ENCODE peak calls at places on chromosomes 11 and 22, in four cellular contexts. H is astrocyte of the spinal cord, K is choroid plexus epithelial cell, Q is neural crest cell. U is an unnamed sample.

GRCh38 chr11:33375236-33375635 is 118.1 kb downstream of the HIPK3 start:
- DNase-seq in Q (no peak), H (no peak), K (no peak), U (no peak)

GRCh38 chr11:57905439-57905838 is 118.2 kb upstream of the OR9Q1 start:
- DNase-seq in Q (no peak), K (no peak), H (no peak), U (peak; percentile 85)

GRCh38 chr11:111785886-111786412 is 19.8 kb upstream of the PPP2R1B start:
- DNase-seq in K (no peak), Q (no peak), H (no peak), U (no peak)

GRCh38 chr11:61507962-61508824 is at the start of gene LRRC10B:
- DNase-seq in K (no peak), H (no peak), Q (peak; percentile 49), U (no peak)

GRCh38 chr11:62804310-62805043 is 763 bp downstream of the NXF1 start:
- DNase-seq in K (peak; percentile 73), Q (no peak), H (peak; percentile 51), U (peak; percentile 55)

GRCh38 chr11:5624489-5625278 is at the start of gene TRIM34:
- DNase-seq in H (peak; percentile 67), K (peak; percentile 80), Q (no peak), U (peak; percentile 73)

GRCh38 chr11:66564538-66564937 is 3.9 kb downstream of the CTSF start:
- DNase-seq in K (no peak), Q (no peak), H (no peak), U (no peak)

GRCh38 chr11:75743711-75744563 is 24.6 kb upstream of the DGAT2 start:
- DNase-seq in K (no peak), Q (no peak), H (no peak), U (peak; percentile 57)

GRCh38 chr11:7851391-7851790 is 54.6 kb upstream of the OR5P2 start:
- DNase-seq in K (no peak), H (no peak), Q (no peak), U (peak; percentile 20)
- TF ChIP-seq CTCF in K (no peak), H (no peak), Q (no peak), U (peak; percentile 35)

DNA sequence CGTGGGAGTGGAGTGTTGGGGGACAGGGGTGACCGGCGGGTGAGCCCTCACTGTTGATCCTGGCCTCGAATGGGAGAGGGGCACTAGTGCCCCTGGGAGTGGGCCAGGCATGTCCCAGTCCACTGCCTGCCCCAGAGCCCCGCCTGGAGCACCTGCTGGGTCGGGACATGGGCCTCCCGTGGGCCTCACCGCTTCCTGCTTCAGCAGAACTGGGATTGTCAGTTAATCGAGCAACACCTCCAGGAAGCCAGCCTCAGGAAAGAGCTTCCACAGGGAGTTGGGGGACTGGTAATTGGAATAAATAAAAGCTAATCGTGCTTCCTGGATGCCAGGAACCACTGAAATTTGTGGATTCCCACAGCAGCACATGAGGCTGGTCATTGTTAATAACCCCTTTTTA is 43.8 kb downstream of the PARVB start:
- DNase-seq in K (no peak), Q (no peak), H (no peak), U (no peak)
- TF ChIP-seq CTCF in K (no peak), Q (no peak), H (no peak), U (no peak)

GRCh38 chr11:128985880-128986279 is 43.2 kb upstream of the TP53AIP1 start:
- DNase-seq in H (no peak), Q (no peak), K (no peak), U (no peak)
- TF ChIP-seq CTCF in H (no peak), Q (no peak), K (no peak), U (no peak)

DNA sequence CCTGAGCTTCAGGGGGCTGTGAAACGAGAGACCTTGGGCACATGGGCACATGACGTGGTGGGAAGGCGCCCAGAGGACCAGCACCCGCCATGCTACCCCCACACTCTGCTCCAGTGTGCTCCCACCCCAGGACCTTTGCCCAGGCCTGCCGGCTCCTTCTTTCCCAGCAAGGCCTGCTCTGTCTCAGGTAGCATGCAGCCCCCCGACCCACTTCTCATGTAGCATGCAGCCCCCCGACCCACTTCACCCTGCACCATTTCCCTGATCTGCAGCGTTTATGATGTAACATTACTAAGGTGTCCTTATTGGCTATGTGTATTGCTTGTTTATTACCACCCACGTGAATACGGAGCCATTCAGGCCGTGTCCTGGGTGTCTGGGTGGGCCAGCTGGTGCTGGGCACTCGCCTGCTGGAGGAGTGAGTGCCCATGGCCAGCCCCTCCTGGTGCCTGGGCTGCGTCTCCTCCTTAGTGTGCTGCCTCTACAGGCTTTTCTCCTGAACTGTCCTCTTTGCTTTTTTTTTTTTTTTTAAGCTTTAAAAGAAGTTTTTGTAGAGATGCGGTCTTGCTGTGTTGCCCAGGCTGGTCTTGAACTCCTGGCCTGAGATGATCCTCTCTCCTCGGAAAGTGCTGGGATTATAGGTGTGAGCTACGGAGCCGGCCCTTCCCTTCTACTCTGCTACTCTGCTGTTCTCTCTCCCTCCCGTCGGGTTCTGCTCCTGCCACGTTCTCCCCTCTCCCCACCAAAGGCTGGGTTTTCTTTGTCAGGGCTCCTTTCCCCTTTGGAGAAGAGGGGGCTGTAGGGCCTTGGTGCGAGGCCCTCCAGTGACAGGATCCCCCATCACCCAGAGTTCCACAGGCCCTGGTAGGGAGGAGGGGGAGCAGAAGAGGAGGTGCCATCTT is 29.4 kb downstream of the LRP5 start:
- DNase-seq in K (no peak), H (no peak), Q (no peak), U (no peak)
- TF ChIP-seq CTCF in K (peak; percentile 34), H (peak; percentile 36), Q (peak; percentile 29), U (peak; percentile 8)

DNA sequence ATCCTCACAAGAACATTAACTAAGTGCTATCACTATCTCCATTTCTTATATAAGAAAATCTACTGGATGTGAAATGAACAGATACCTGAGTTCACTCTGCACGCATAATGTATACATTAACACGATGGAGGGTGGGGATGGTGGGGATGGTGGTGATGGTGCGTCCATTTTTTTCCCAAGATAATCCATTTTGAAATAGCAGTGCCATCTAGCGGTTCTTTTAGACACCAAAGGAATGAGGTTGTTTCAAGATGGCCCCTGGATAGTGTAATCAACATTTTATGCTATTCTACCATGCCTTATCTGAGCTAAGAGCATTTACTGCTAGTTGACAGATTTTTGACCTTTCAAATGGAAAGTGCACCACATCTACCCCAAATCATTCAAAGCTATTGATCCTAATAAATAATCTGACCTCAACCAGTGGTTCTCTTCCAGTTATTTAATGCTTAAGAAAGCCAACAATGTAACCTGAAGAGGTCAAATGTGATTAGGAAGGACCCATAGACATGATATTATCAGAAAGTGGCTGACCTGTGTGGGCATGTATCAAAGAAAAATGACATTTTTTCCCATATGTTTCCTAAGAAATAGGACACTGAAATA is 714.7 kb upstream of the TENM4 start:
- DNase-seq in H (peak; percentile 31), K (peak; percentile 52), Q (peak; percentile 6), U (peak; percentile 33)
- TF ChIP-seq CTCF in H (peak; percentile 58), K (peak; percentile 76), Q (peak; percentile 72), U (peak; percentile 62)

U was measured in bronchial epithelial cell.